ENCODE peak calls at places on chromosomes 11 and 22, in six cellular contexts. E, G, B, V, J and Q are unnamed samples.

GRCh38 chr22:38135133-38135706 is 24.7 kb upstream of the BAIAP2L2 start:
- DNase-seq in J (no peak), G (no peak), E (no peak), B (peak), V (no peak), Q (peak)

GRCh38 chr22:26835929-26836528 is 178.6 kb downstream of the MIAT start:
- DNase-seq in G (peak), J (peak), E (peak), V (peak), B (peak), Q (no peak)

GRCh38 chr22:45240137-45240809 is 421 bp downstream of the KIAA0930 start:
- DNase-seq in J (no peak), B (no peak), E (peak), V (peak), G (no peak), Q (no peak)

GRCh38 chr11:73267921-73268540 is 4.1 kb upstream of the P2RY6 start:
- DNase-seq in B (no peak), J (peak), V (no peak), G (no peak), E (no peak), Q (no peak)

GRCh38 chr11:126127284-126127845 is 64.7 kb upstream of the CDON start:
- DNase-seq in B (no peak), V (no peak), J (no peak), G (no peak), E (no peak), Q (no peak)

GRCh38 chr22:46895753-46896152 is 133.3 kb downstream of the TBC1D22A start:
- DNase-seq in G (no peak), E (no peak), V (no peak), J (peak), B (no peak), Q (no peak)

GRCh38 chr22:18064636-18065035 is 13.2 kb upstream of the PEX26 start:
- DNase-seq in G (no peak), B (no peak), V (no peak), E (no peak), J (no peak), Q (no peak)

GRCh38 chr22:47091241-47091691 is 328.8 kb downstream of the TBC1D22A start:
- DNase-seq in B (no peak), G (peak), E (no peak), J (no peak), V (peak), Q (no peak)

GRCh38 chr22:19111140-19111539 is 11.1 kb downstream of the DGCR2 start:
- DNase-seq in G (no peak), B (no peak), E (no peak), V (peak), J (no peak), Q (no peak)

GRCh38 chr11:66012946-66013761 is 1.3 kb downstream of the CST6 start:
- DNase-seq in V (peak), G (no peak), J (no peak), E (no peak), B (no peak), Q (no peak)

GRCh38 chr22:48573766-48574165 is 1253.9 kb downstream of the BRD1 start:
- DNase-seq in G (no peak), J (no peak), E (no peak), V (no peak), B (no peak), Q (no peak)

GRCh38 chr11:112321521-112322172 is 61.0 kb upstream of the PLET1 start:
- DNase-seq in G (peak), B (no peak), E (no peak), J (peak), V (peak), Q (peak)

GRCh38 chr11:64638829-64639228 is 47.8 kb downstream of the SLC22A12 start:
- DNase-seq in E (no peak), V (no peak), J (no peak), B (no peak), G (no peak), Q (no peak)

DNA sequence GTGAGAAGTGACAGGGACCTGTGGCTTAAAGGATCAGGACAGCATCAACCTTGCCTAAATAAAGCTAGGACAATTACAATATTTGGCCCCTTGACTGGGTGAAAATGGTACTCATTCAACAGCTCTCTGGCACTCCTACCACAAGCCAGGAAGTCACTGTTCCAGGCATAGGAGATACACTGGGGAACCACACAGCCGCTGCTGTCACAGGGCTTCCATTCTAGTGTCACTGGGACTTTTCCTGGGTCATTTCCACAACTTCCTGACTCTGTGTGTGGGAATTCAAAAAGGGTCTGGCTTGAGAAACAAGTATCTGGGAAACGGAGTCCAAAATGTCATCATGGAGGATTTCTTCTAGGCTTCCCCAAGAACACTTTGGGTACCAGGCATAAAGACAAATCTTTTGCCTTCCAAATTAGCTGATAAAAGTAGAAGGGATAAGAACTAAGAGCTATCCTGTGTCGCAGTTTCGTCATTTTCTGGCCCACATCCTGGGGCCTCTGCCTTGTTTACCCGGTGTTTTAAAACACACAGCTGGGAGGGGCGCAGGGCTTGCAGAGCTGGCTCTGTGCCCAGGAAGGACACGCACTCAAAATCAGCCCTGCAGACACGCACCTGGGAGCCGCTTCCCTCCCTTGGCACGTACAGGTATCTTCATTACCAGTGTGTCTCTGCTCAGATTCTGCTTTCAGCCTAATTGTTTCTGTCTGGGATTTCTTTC is 38.0 kb downstream of the TMEM45B start:
- DNase-seq in V (peak), B (no peak), G (peak), J (peak), E (no peak), Q (no peak)
- H3K27ac ChIP-seq in V (peak), B (peak), G (peak), J (peak), E (no peak), Q (no peak)

DNA sequence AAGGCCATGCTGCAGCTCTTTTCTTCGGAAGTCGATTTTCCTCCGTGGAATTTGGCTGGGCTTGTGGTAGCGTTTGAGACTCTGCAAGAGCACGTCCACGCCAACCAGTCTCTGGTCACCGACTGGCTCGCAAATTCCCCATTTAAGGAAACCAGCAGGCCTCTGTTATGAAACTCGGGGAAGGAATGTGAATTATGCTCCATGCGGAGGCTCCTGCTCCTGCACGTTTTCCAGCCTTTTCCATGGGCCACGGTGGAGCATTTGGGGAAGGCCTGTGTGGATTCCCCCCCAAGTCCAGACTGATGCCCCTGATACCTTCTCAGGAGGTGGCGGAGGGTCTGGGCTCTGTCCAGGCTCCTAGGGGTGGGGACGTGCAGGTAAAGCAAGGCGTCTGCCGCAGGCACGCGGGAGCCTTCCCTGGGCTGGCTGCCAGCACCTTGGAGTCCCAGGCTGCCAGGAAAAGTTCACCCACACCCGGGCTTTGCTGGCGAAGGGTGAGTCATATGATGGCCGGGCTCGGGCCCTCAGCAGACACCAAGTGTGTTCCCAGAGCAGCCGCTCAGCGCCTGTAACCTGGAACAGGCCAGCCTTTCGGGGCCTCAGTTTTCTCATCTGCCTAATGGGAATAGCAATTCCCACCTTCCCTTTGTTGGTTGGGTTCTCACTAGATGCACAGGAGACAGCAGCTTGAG is 41.9 kb downstream of the LRP5 start:
- DNase-seq in V (peak), B (peak), J (peak), G (peak), E (no peak), Q (no peak)
- H3K4me3 ChIP-seq in V (no peak), B (no peak), J (no peak), G (no peak), E (no peak), Q (no peak)

GRCh38 chr11:113363996-113364641 is 23.5 kb upstream of the ANKK1 start:
- DNase-seq in V (peak), J (no peak), E (no peak), G (no peak), B (no peak), Q (no peak)
- TF ChIP-seq CTCF in V (no peak), J (no peak), E (no peak), G (no peak), B (no peak), Q (no peak)

GRCh38 chr22:25744694-25745093 is 2.7 kb downstream of the MYO18B start:
- DNase-seq in V (no peak), E (no peak), B (no peak), J (no peak), G (no peak), Q (no peak)

GRCh38 chr22:25739659-25740344 is 2.2 kb upstream of the MYO18B start:
- DNase-seq in G (no peak), J (no peak), B (no peak), V (no peak), E (no peak), Q (no peak)

GRCh38 chr22:25742918-25743708 is 1.1 kb downstream of the MYO18B start:
- DNase-seq in G (no peak), J (no peak), V (no peak), E (no peak), B (no peak), Q (no peak)

GRCh38 chr22:25745341-25746011 is 3.5 kb downstream of the MYO18B start:
- DNase-seq in G (no peak), E (no peak), V (no peak), B (no peak), J (no peak), Q (no peak)

DNA sequence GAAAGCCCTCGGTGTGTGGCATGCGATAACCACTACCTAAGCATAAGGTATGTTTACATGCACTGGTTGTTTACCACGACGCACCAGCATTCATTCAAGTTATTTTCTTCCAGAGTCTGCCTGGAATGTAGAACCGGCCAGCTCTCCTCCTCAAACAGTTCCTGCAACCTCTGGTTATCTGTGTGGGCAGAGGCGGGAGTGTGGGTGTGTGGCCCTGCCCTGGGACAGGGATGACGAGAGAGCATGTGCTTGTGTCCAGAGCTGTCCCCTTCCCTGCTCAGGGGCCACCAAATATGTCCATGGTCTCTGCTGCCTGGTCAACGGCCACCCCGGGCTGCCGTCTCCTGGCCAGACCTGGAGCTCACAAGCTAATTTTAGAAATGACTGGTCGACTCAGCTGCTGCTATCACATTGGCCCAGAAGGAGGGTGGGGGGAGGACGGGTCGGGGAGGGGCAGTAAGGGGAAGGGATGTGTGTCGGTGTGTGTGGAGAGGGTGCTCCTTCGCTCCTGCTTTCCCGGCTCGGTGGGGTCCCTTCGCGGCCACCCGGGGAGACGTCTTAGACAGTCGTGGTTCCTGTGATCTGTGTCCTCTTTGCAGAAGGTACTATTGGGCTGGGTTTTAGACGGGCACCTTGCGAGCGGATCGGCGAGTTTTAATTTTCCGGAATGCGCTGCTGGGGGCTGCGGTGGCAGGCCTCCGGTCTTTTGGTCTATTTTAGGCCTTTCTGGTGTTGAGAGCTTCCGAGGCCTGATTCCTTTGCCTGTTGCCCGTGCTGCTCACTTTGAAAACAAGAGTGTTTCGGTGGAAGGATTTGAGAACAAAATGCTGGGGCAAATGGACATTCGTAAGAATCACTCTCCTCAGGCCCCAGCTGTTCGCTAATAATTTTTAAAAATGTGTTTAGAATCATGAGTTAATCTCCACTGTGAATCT is at the start of gene MYO18B:
- DNase-seq in E (no peak), B (no peak), V (no peak), G (no peak), J (no peak), Q (no peak)
- H3K27ac ChIP-seq in E (no peak), B (no peak), V (no peak), G (no peak), J (no peak), Q (no peak)

DNA sequence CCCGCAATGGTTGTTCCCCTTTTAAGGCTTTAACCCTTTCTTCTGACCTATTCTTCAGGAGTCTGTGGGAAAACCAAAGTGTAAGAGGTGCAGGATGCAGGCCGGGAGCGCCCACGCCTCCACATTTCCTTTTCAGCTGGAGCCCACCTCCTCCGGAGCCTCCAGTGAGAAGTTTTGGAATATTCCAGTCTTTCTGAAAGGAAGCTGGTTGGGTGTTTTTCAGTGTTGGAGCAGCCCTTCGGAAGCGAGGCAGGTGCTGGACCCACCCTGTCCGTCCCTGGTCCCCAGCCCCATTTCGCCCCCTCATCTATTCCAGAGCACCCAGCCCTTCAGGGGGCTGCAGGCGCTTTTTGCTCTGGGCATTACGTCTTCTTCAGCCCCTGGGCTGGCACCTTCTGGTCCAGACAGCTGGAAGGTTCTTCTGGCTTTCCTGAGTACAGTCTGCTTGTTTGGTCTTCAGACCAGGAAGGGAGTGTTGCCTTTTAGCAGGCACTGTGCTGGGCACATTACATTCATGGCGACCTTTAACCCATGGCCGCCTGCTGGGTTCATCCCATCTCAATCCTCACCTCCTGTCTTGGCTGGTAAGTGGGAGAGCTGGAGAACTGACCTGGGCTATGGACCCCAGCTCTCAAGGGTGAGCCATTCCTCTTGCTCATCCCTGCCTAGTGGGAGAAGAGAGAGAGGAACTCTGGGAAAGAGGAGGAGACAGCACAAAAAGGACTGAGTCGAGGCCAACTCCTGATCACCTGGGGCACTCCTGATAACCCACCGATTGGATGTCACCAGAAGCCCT is 685 bp upstream of the THY1 start:
- DNase-seq in J (no peak), G (no peak), B (no peak), E (no peak), V (no peak), Q (no peak)
- H3K4me3 ChIP-seq in J (peak), G (no peak), B (peak), E (peak), V (peak), Q (peak)

GRCh38 chr11:62238151-62238550 is 3.9 kb upstream of the SCGB1D2 start:
- DNase-seq in E (no peak), J (no peak), V (no peak), G (no peak), B (no peak), Q (no peak)

GRCh38 chr11:62236187-62236586 is 5.9 kb upstream of the SCGB1D2 start:
- DNase-seq in V (no peak), E (no peak), J (no peak), G (no peak), B (no peak), Q (no peak)

GRCh38 chr11:62233730-62234129 is 8.3 kb upstream of the SCGB1D2 start:
- DNase-seq in B (no peak), V (no peak), E (no peak), J (no peak), G (no peak), Q (no peak)

GRCh38 chr11:62241095-62241494 is 944 bp upstream of the SCGB1D2 start:
- DNase-seq in J (no peak), G (no peak), E (no peak), B (no peak), V (no peak), Q (no peak)

GRCh38 chr11:62237499-62237898 is 4.5 kb upstream of the SCGB1D2 start:
- DNase-seq in V (no peak), B (no peak), E (no peak), G (no peak), J (no peak), Q (no peak)
- TF ChIP-seq CTCF in V (no peak), B (no peak), E (no peak), G (no peak), J (no peak), Q (no peak)

DNA sequence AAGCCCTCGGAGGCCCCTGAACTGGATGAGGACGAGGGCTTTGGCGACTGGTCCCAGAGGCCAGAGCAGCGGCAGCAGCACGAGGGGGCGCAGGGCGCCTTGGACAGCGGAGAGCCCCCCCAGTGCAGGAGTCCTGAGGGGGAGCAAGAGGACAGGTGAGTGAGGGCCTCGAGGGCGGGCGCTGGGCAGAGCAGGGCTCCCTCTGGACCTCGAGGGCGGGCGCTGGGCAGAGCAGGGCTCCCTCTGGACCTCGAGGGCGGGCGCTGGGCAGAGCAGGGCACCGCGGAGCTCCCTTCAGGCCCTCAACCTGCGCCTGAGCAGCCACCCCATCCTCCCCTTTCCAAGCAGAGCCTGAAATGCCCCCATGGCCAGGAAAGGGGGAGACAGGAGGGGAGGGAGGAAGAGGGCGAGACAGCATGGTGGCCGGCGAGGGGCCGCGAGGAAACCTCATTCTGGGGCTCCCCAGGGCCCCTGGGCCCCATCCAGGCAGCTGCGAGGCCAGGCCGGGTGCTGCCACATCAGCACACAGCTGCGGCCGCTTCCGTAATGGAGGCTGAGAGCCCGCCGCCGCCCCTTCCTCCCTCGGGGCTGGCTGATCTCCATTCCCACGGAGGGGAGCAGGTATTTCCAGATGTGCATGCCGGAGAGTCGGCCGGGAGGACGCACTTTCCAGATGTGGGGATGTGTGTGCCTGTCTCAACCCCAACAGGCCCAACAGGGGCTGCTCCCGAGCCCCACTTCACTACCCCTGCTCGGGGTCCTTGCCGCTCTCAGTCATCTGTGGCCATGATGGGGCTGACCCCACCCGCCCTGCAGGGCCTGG is 10.0 kb downstream of the PRR33 start:
- DNase-seq in E (no peak), J (no peak), G (no peak), V (no peak), B (no peak), Q (peak)
- H3K27ac ChIP-seq in E (no peak), J (peak), G (peak), V (no peak), B (no peak), Q (no peak)

GRCh38 chr11:128904303-128904871 is 13.2 kb downstream of the KCNJ5 start:
- DNase-seq in V (peak), E (no peak), J (no peak), B (no peak), G (no peak), Q (no peak)
- H3K4me3 ChIP-seq in V (peak), E (no peak), J (no peak), B (no peak), G (no peak), Q (peak)

GRCh38 chr11:101844608-101845007 is 70.2 kb upstream of the CEP126 start:
- DNase-seq in J (no peak), V (no peak), G (no peak), B (no peak), E (no peak), Q (no peak)

DNA sequence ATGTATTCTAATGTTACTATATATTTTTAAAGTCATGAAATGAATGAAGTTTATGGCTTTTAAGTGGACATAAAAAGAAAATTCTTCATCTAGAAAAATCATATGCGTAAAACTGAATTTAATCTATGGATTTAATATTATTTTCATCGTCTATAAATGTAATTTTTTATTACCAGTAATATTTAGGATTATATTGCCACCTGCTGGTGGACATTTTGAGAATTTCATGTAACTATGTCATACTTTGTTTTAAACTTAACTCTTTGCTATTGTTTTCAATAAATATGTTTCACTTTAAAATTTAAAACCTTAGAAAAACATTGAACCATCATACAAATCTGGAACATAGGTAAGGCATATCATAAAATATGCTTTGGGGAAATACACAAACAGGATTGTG is 66.5 kb upstream of the CEP126 start:
- DNase-seq in B (no peak), J (no peak), V (peak), G (peak), E (no peak), Q (no peak)
- TF ChIP-seq CTCF in B (peak), J (no peak), V (peak), G (peak), E (no peak), Q (peak)

GRCh38 chr11:40190294-40190693 is 1269.2 kb downstream of the LRRC4C start:
- DNase-seq in G (no peak), E (no peak), B (no peak), J (no peak), V (no peak), Q (no peak)
- H3K27ac ChIP-seq in G (no peak), E (no peak), B (no peak), J (no peak), V (no peak), Q (no peak)